ENCODE peak calls at places on chromosomes 16 and 17, in ten cellular contexts. Y, P, W, O, V, R, S, E, B and F are unnamed samples.

GRCh38 chr16:2701713-2702437 is 18.1 kb downstream of the PRSS27 start:
- DNase-seq in S (no peak), Y (no peak), E (no peak), O (no peak), R (no peak), P (no peak), V (no peak), W (no peak), B (no peak), F (no peak)

GRCh38 chr16:47568355-47568754 is 107.2 kb downstream of the PHKB start:
- DNase-seq in W (no peak), B (no peak), V (no peak), S (no peak), E (no peak), Y (no peak), P (no peak), R (no peak), O (no peak), F (no peak)

GRCh38 chr16:50761276-50761675 is 19.4 kb downstream of the CYLD start:
- DNase-seq in S (no peak), V (no peak), W (no peak), Y (no peak), P (no peak), B (no peak), E (no peak), R (no peak), O (no peak), F (no peak)

GRCh38 chr17:64653325-64653984 is 8.7 kb downstream of the SMURF2 start:
- DNase-seq in V (peak; percentile 66), R (no peak), Y (peak; percentile 59), P (no peak), B (no peak), W (no peak), E (peak; percentile 49), S (no peak), O (no peak), F (no peak)

GRCh38 chr17:68013385-68013784 is 17.1 kb upstream of the C17orf58 start:
- DNase-seq in W (no peak), P (no peak), E (no peak), B (no peak), S (no peak), V (no peak), R (no peak), Y (no peak), O (no peak), F (no peak)

GRCh38 chr16:31129568-31130335 is 5.8 kb downstream of the PRSS8 start:
- DNase-seq in W (peak; percentile 80), V (peak; percentile 37), E (peak; percentile 61), S (no peak), O (no peak), P (no peak), Y (no peak), R (peak; percentile 67), B (peak; percentile 77), F (no peak)

GRCh38 chr16:3793161-3793576 is 75.8 kb upstream of the TRAP1 start:
- DNase-seq in P (no peak), V (peak; percentile 94), Y (no peak), E (peak; percentile 85), O (no peak), B (no peak), W (no peak), S (peak; percentile 11), R (peak; percentile 57), F (no peak)

GRCh38 chr17:35726609-35727460 is 4.6 kb upstream of the RASL10B start:
- DNase-seq in E (peak; percentile 80), O (peak; percentile 91), W (peak; percentile 97), B (no peak), S (no peak), R (peak; percentile 60), V (peak; percentile 77), P (no peak), Y (peak; percentile 89), F (peak; percentile 64)

GRCh38 chr16:20849587-20850390 is 43.5 kb downstream of the REXO5 start:
- DNase-seq in S (peak; percentile 66), V (peak; percentile 84), O (peak; percentile 11), P (peak; percentile 81), W (no peak), B (peak; percentile 57), Y (peak; percentile 61), R (peak; percentile 60), E (peak; percentile 73), F (peak; percentile 81)

GRCh38 chr16:55323637-55324490 is at the start of gene IRX6:
- DNase-seq in B (peak; percentile 61), O (peak; percentile 5), P (peak; percentile 59), V (no peak), S (peak; percentile 41), R (peak; percentile 65), W (peak; percentile 87), Y (no peak), E (peak; percentile 12), F (peak; percentile 76)

GRCh38 chr16:1338119-1338730 is 4.8 kb downstream of the BAIAP3 start:
- DNase-seq in S (peak; percentile 52), R (no peak), B (no peak), V (no peak), Y (no peak), P (peak; percentile 46), W (no peak), E (no peak), O (no peak), F (peak; percentile 70)

GRCh38 chr16:86232496-86232895 is 277.8 kb upstream of the FOXF1 start:
- DNase-seq in E (no peak), V (no peak), R (no peak), S (no peak), W (no peak), Y (no peak), P (no peak), O (no peak), B (no peak), F (no peak)

GRCh38 chr16:79004281-79004680 is 596.3 kb downstream of the MAF start:
- DNase-seq in P (no peak), R (no peak), B (no peak), V (no peak), W (no peak), Y (no peak), E (no peak), S (no peak), O (no peak), F (no peak)

GRCh38 chr17:14310101-14310500 is 9.2 kb downstream of the HS3ST3B1 start:
- DNase-seq in B (no peak), Y (no peak), E (no peak), V (no peak), S (no peak), P (no peak), W (no peak), O (no peak), R (no peak), F (no peak)

GRCh38 chr17:1365445-1366039 is 34.5 kb downstream of the YWHAE start:
- DNase-seq in W (no peak), R (peak; percentile 57), P (peak; percentile 35), E (peak; percentile 82), V (peak; percentile 89), Y (peak; percentile 76), S (peak; percentile 87), B (peak; percentile 56), O (peak; percentile 42), F (peak; percentile 55)

GRCh38 chr16:77657016-77657415 is 65.3 kb upstream of the NUDT7 start:
- DNase-seq in Y (no peak), W (no peak), S (peak; percentile 66), E (peak; percentile 48), R (no peak), P (no peak), O (peak; percentile 7), V (peak; percentile 17), B (no peak), F (no peak)

GRCh38 chr16:87326151-87326571 is 9.0 kb upstream of the C16orf95 start:
- DNase-seq in S (no peak), B (no peak), O (no peak), P (no peak), V (no peak), E (peak; percentile 32), W (no peak), Y (peak; percentile 9), R (no peak), F (no peak)
- TF ChIP-seq CTCF in S (no peak), B (no peak), O (no peak), P (no peak), V (no peak), E (no peak), W (no peak), Y (no peak), R (no peak), F (no peak)

DNA sequence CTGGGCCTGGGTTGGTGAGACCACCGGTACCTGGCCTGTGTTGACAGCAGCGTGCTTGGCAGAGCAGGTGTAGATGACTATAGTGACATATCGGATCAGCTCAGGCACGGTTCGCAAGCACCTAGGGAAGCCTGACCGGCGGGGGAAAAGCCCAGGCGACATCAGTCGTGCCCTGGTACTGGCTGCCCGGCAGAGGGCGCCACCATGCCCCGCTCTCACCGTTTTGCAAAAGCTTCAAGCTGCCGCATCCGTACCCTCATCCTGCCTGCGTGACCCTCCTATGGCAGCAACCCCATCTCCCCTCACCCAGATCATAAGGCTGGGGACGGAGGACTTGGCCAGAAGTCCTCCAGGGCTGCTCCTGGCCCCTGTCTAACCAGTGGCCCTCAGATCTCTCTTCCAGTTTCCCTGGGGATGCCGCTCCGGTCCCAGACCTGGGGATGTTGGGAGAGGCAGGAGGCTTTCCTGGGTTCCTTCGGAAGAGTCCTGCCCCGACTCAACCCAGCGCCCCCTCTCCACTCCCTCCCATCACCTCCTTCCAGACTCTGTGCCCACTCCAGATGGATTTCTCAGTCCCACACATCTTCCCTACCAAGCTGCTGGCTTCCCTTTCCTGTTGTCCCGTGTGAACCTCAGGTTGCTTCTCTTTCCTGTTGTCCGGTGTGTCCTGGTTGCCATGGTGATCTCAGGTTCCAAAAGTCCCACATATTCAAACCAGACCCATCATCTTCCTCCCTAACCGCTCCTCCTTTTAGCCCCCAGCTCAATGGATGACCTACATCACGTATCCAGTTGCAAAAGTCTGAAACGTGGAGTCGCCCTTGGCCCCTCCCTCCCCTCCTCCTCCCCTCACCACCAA is 13.7 kb downstream of the ALOX12B start:
- DNase-seq in R (peak; percentile 66), O (no peak), W (peak; percentile 97), Y (peak; percentile 25), P (peak; percentile 79), V (peak; percentile 55), S (peak; percentile 84), E (peak; percentile 57), B (peak; percentile 73), F (peak; percentile 89)
- TF ChIP-seq CTCF in R (peak; percentile 90), O (peak; percentile 95), W (peak; percentile 88), Y (peak; percentile 95), P (peak; percentile 95), V (peak; percentile 88), S (peak; percentile 97), E (peak; percentile 85), B (peak; percentile 91), F (peak; percentile 84)

GRCh38 chr17:76940738-76941350 is 72.6 kb downstream of the MGAT5B start:
- DNase-seq in Y (no peak), S (peak; percentile 27), E (no peak), P (no peak), R (no peak), W (no peak), B (no peak), O (no peak), V (no peak), F (no peak)
- TF ChIP-seq CTCF in Y (peak; percentile 54), S (no peak), E (no peak), P (no peak), R (no peak), W (peak; percentile 15), B (no peak), O (peak; percentile 15), V (no peak), F (no peak)

DNA sequence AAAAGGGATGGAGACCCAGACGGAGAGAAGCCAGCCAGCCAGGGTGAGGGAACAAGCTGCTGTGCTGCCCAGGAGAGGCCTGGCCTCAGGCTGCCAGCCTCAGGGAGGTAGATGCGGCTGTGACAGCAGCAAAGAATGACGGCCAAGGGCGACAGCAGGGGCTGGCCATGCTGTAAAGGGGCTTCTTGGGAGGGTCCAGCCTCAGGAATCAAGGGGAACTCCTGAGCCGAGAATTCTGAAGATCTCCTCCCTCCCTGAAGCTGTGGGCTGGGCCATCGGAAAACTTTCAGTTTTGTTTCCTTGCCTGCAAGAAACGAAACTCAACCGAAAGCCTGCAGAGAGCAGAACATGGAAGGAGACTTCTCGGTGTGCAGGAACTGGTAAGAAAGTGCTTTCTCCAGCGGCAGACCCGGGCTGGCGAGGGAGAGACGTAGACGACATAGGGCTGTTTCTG is at the start of gene XAF1:
- DNase-seq in V (peak; percentile 71), B (peak; percentile 56), S (no peak), O (peak; percentile 34), W (peak; percentile 85), P (no peak), R (peak; percentile 63), Y (peak; percentile 25), E (peak; percentile 60), F (no peak)
- TF ChIP-seq CTCF in V (no peak), B (no peak), S (no peak), O (no peak), W (no peak), P (no peak), R (no peak), Y (no peak), E (no peak), F (no peak)